ENCODE peak calls at places on chromosomes 12 and 14, in five cellular contexts. V is Panc1; L is NCI-H510A; P is right lobe of liver; U is naive thymus-derived CD8-positive, alpha-beta T cell. Z is an unnamed sample.

GRCh38 chr14:103542545-103543088 is 13.6 kb downstream of the TRMT61A start:
- DNase-seq in V (no peak), L (peak; percentile 55), P (peak; percentile 19), U (no peak), Z (no peak)

GRCh38 chr14:75295491-75296338 is 17.1 kb downstream of the FOS start:
- DNase-seq in V (no peak), L (peak; percentile 21), P (peak; percentile 82), U (peak; percentile 70), Z (no peak)

GRCh38 chr12:120922279-120922678 is 18.1 kb upstream of the SPPL3 start:
- DNase-seq in V (no peak), L (no peak), P (no peak), U (no peak), Z (no peak)

GRCh38 chr14:87687338-87687876 is 305.6 kb downstream of the GALC start:
- DNase-seq in V (no peak), L (no peak), P (no peak), U (no peak), Z (no peak)

GRCh38 chr12:6444704-6445688 is at the start of gene CD27:
- DNase-seq in V (no peak), L (no peak), P (no peak), U (peak; percentile 50), Z (no peak)

GRCh38 chr14:63650336-63650952 is 8.8 kb upstream of the WDR89 start:
- DNase-seq in V (no peak), L (peak; percentile 21), P (no peak), U (peak; percentile 82), Z (no peak)

GRCh38 chr14:101226603-101227425 is 323.3 kb upstream of the RTL1 start:
- DNase-seq in V (no peak), L (no peak), P (peak; percentile 73), U (no peak), Z (no peak)

GRCh38 chr14:89198544-89199329 is 218.3 kb downstream of the FOXN3 start:
- DNase-seq in V (no peak), L (no peak), P (no peak), U (no peak), Z (no peak)

GRCh38 chr14:100669468-100669867 is 57.2 kb upstream of the DLK1 start:
- DNase-seq in V (no peak), L (no peak), P (no peak), U (no peak), Z (no peak)

GRCh38 chr14:93880025-93880820 is 46.9 kb upstream of the FAM181A start:
- DNase-seq in V (no peak), L (no peak), P (no peak), U (no peak), Z (no peak)

GRCh38 chr12:111248221-111248620 is 120.7 kb downstream of the PHETA1 start:
- DNase-seq in V (no peak), L (no peak), P (peak; percentile 25), U (no peak), Z (no peak)

GRCh38 chr12:11822071-11822818 is 172.8 kb downstream of the ETV6 start:
- DNase-seq in V (no peak), L (no peak), P (peak; percentile 52), U (no peak), Z (no peak)

GRCh38 chr14:51094282-51094821 is 553 bp downstream of the TRIM9 start:
- DNase-seq in V (no peak), L (no peak), P (peak; percentile 27), U (peak; percentile 1), Z (no peak)

GRCh38 chr12:44846826-44847225 is 29.3 kb downstream of the NELL2 start:
- DNase-seq in V (no peak), L (no peak), P (no peak), U (no peak), Z (no peak)

GRCh38 chr12:47105914-47106674 is 26.3 kb upstream of the AMIGO2 start:
- DNase-seq in V (no peak), L (peak; percentile 56), P (peak; percentile 39), U (no peak), Z (no peak)

GRCh38 chr12:123723011-123723410 is 10.9 kb downstream of the ATP6V0A2 start:
- DNase-seq in V (no peak), L (peak; percentile 90), P (no peak), U (no peak), Z (no peak)

GRCh38 chr12:111405856-111406473 is at the start of gene SH2B3:
- DNase-seq in V (no peak), L (no peak), P (no peak), U (peak; percentile 77), Z (no peak)

GRCh38 chr14:43022094-43022800 is 1415.6 kb downstream of the LRFN5 start:
- DNase-seq in V (no peak), L (no peak), P (no peak), U (no peak), Z (no peak)

GRCh38 chr14:32307881-32308582 is 21.1 kb upstream of the AKAP6 start:
- DNase-seq in V (no peak), L (no peak), P (peak; percentile 47), U (no peak), Z (no peak)

GRCh38 chr12:24425601-24425970 is 476.1 kb upstream of the SOX5 start:
- DNase-seq in V (no peak), L (no peak), P (no peak), U (no peak), Z (no peak)

GRCh38 chr14:58690801-58691516 is 53.2 kb downstream of the DACT1 start:
- DNase-seq in V (no peak), L (peak; percentile 13), P (no peak), U (no peak), Z (no peak)

GRCh38 chr14:35883677-35884293 is 57.6 kb downstream of the BRMS1L start:
- DNase-seq in V (peak; percentile 20), L (peak; percentile 31), P (no peak), U (no peak), Z (no peak)

GRCh38 chr12:39592295-39592694 is 27.3 kb downstream of the ABCD2 start:
- DNase-seq in V (no peak), L (no peak), P (no peak), U (no peak), Z (no peak)

GRCh38 chr12:28802706-28803438 is 346.2 kb upstream of the FAR2 start:
- DNase-seq in V (no peak), L (no peak), P (no peak), U (no peak), Z (no peak)

GRCh38 chr12:75878382-75878720 is 153.2 kb downstream of the PHLDA1 start:
- DNase-seq in V (no peak), L (no peak), P (no peak), U (no peak), Z (no peak)

GRCh38 chr14:22400590-22401259 is 188.3 kb downstream of the DAD1 start:
- DNase-seq in V (no peak), L (no peak), P (no peak), U (no peak), Z (no peak)

Z was measured in glomerular endothelial cell.